ENCODE peak calls at places on chromosomes 6 and 20, in four cellular contexts. E is GM12878, B is HepG2, R is H1. C is an unnamed sample.

GRCh38 chr20:36959242-36959641 is 7.7 kb upstream of the SAMHD1 start:
- DNase-seq in E (no peak), B (no peak), R (no peak), C (no peak)

GRCh38 chr6:166301611-166302529 is 6.3 kb downstream of the PRR18 start:
- DNase-seq in E (no peak), B (peak; percentile 40), R (no peak), C (no peak)

GRCh38 chr6:130020106-130020851 is 1.9 kb downstream of the L3MBTL3 start:
- DNase-seq in E (no peak), B (no peak), R (no peak), C (peak; percentile 48)

GRCh38 chr20:44632103-44632752 is 19.3 kb downstream of the ADA start:
- DNase-seq in E (no peak), B (no peak), R (no peak), C (no peak)

GRCh38 chr20:38231786-38232130 is 28.8 kb downstream of the KIAA1755 start:
- DNase-seq in E (no peak), B (no peak), R (no peak), C (no peak)

GRCh38 chr6:90204327-90204726 is 92.3 kb downstream of the BACH2 start:
- DNase-seq in E (no peak), B (no peak), R (no peak), C (no peak)

GRCh38 chr6:73727114-73727513 is 31.1 kb downstream of the CD109 start:
- DNase-seq in E (no peak), B (no peak), R (no peak), C (no peak)

GRCh38 chr20:25508083-25508770 is 77.1 kb downstream of the NINL start:
- DNase-seq in E (no peak), B (peak; percentile 100), R (no peak), C (no peak)

GRCh38 chr6:43800746-43801488 is 30.9 kb downstream of the VEGFA start:
- DNase-seq in E (no peak), B (no peak), R (no peak), C (no peak)

GRCh38 chr20:39069976-39070375 is 107.8 kb downstream of the DHX35 start:
- DNase-seq in E (no peak), B (no peak), R (no peak), C (no peak)

GRCh38 chr6:106192824-106193223 is 106.7 kb downstream of the PRDM1 start:
- DNase-seq in E (no peak), B (no peak), R (no peak), C (peak; percentile 26)

GRCh38 chr6:10465633-10466499 is 51.0 kb upstream of the TFAP2A start:
- DNase-seq in E (no peak), B (peak; percentile 44), R (no peak), C (peak; percentile 66)

GRCh38 chr6:37283786-37284185 is 25.8 kb upstream of the TMEM217 start:
- DNase-seq in E (no peak), B (no peak), R (no peak), C (no peak)

GRCh38 chr20:44911264-44911921 is 1.5 kb downstream of the PABPC1L start:
- DNase-seq in E (no peak), B (peak; percentile 96), R (peak; percentile 80), C (peak; percentile 66)

GRCh38 chr20:7879883-7880282 is 60.4 kb downstream of the HAO1 start:
- DNase-seq in E (no peak), B (peak; percentile 31), R (no peak), C (no peak)

GRCh38 chr6:156741287-156742073 is 35.7 kb upstream of the ARID1B start:
- DNase-seq in E (no peak), B (no peak), R (no peak), C (no peak)

GRCh38 chr6:82980086-82980485 is 85.6 kb downstream of the UBE3D start:
- DNase-seq in E (no peak), B (no peak), R (no peak), C (no peak)

GRCh38 chr6:14466278-14466677 is 348.7 kb downstream of the CD83 start:
- DNase-seq in E (no peak), B (no peak), R (no peak), C (no peak)

GRCh38 chr6:89611666-89612065 is 26.9 kb downstream of the LYRM2 start:
- DNase-seq in E (no peak), B (no peak), R (no peak), C (no peak)

GRCh38 chr20:46108435-46108841 is 9.7 kb upstream of the CD40 start:
- DNase-seq in E (peak; percentile 93), B (no peak), R (no peak), C (no peak)

GRCh38 chr6:81759782-81760181 is 7.3 kb upstream of the TENT5A start:
- DNase-seq in E (no peak), B (no peak), R (no peak), C (no peak)

GRCh38 chr6:106469882-106470281 is 109.4 kb downstream of the CRYBG1 start:
- DNase-seq in E (no peak), B (no peak), R (no peak), C (no peak)

GRCh38 chr6:135087403-135087802 is 32.8 kb upstream of the HBS1L start:
- DNase-seq in E (no peak), B (peak; percentile 27), R (no peak), C (peak; percentile 26)

GRCh38 chr6:25413506-25413905 is 134.3 kb downstream of the CARMIL1 start:
- DNase-seq in E (no peak), B (no peak), R (no peak), C (no peak)

GRCh38 chr6:20137288-20137687 is 75.0 kb downstream of the MBOAT1 start:
- DNase-seq in E (no peak), B (no peak), R (no peak), C (no peak)

GRCh38 chr20:32510120-32510600 is 75.0 kb downstream of the NOL4L start:
- DNase-seq in E (no peak), B (no peak), R (no peak), C (no peak)

GRCh38 chr20:41001497-41001896 is 27.1 kb upstream of the TOP1 start:
- DNase-seq in E (no peak), B (no peak), R (no peak), C (no peak)

GRCh38 chr6:100475554-100476325 is 11.0 kb upstream of the SIM1 start:
- DNase-seq in E (peak; percentile 47), B (no peak), R (no peak), C (no peak)

GRCh38 chr6:121436966-121437756 is 1.7 kb downstream of the GJA1 start:
- DNase-seq in E (no peak), B (no peak), R (no peak), C (peak; percentile 56)

GRCh38 chr6:166097914-166098522 is 69.6 kb downstream of the TBXT start:
- DNase-seq in E (no peak), B (peak; percentile 29), R (peak; percentile 77), C (peak; percentile 89)

GRCh38 chr6:17584241-17584803 is 15.8 kb upstream of the FAM8A1 start:
- DNase-seq in E (no peak), B (peak; percentile 67), R (no peak), C (peak; percentile 59)

GRCh38 chr20:48986899-48987298 is 59.2 kb upstream of the CSE1L start:
- DNase-seq in E (no peak), B (peak; percentile 49), R (no peak), C (peak; percentile 14)

GRCh38 chr20:19211661-19212523 is 550 bp upstream of the SLC24A3 start:
- DNase-seq in E (no peak), B (no peak), R (no peak), C (no peak)

GRCh38 chr20:32961956-32962517 is 42.2 kb downstream of the SUN5 start:
- DNase-seq in E (no peak), B (no peak), R (no peak), C (peak; percentile 3)

DNA sequence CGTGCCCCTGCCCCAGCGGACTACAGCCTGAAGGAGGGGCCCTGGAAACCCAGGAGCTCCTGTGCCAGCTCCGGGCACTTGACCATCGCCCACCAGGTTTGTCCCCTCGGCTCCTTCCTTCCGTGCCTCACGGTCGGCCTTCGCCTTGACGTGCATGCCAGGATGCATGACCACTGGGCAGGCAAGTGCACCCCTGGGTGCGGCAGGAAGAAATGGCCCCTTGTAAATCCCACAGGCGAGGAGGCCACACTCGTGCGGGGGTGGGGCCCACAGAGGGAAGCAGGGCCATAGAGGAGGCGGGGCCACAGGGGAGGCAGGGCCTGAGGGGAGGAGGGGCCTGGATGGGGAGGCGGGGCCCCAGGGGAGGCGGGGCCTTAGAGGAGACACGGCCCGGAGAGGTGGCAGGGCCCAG is 81.7 kb downstream of the YTHDF1 start:
- DNase-seq in E (no peak), B (no peak), R (no peak), C (peak; percentile 61)
- TF ChIP-seq SP1 in E (no peak), B (no peak), R (no peak), C (no peak)

DNA sequence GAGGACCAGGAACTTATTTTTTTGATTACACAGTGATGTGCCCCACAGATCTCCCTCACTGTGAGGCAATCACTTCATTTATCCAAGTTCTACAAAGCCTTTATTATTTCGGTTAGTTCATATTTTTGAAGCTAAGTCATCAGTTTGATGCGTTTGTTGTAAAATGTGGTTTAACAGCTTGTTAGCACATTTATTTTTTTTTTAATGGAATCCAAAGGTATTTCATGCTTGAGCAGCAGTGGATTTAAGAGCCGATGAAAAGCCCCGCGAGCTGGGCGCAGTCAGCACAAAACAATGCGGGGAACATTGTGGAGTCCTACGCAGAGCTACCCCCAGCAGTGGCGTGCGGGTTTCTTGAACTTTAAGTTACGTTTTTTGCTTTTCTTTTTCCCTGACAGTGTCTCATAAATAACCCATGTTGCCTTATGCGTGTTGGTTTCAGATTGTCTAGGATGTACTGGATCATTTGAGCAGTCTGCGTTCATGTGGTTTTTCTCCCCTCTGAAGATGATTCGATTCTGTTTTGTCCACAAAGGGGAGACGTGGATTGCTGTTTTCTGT is 233.6 kb upstream of the BMP2 start:
- DNase-seq in E (no peak), B (no peak), R (no peak), C (no peak)
- TF ChIP-seq SUZ12 in E (no peak), B (no peak), R (no peak), C (no peak)

GRCh38 chr6:153130515-153131036 is 506 bp downstream of the RGS17 start:
- DNase-seq in E (no peak), B (no peak), R (no peak), C (no peak)
- TF ChIP-seq SP1 in E (no peak), B (no peak), R (no peak), C (no peak)

GRCh38 chr6:107587402-107587801 is 97.5 kb downstream of the SOBP start:
- DNase-seq in E (no peak), B (no peak), R (no peak), C (no peak)

GRCh38 chr6:107589199-107589598 is 99.3 kb downstream of the SOBP start:
- DNase-seq in E (no peak), B (no peak), R (no peak), C (no peak)

GRCh38 chr6:107590378-107590777 is 100.5 kb downstream of the SOBP start:
- DNase-seq in E (no peak), B (no peak), R (no peak), C (no peak)

GRCh38 chr6:107589934-107590333 is 100.0 kb downstream of the SOBP start:
- DNase-seq in E (no peak), B (no peak), R (no peak), C (no peak)

DNA sequence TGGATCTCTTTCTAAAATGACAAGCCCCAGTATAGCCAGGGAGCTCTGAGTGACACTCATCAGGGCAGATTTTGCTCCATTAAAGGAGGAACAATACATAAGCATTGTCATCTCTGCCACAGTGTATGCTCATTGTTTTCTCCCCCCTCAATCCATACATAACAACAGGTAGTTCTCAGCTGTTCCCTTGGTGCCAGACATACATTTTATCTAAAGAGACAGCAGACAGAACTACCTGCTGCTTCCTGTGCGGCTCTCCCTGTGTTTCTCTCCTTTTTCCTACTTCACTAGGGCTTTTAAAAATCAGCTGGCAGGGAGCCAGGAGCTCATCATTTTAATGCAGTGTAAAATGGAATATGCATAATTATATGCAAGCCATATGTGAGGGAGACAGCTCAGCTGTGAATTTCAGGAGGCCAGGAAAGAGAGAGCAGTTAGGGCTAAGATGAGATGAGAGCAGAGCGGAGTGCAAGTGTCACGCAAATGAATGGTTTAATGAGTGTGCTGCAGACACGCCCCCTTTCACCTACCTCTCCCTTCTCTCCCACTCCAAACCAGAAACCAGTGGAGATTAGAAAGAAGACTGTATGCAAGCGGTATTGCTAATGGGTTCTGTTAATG is 96.0 kb downstream of the SOBP start:
- DNase-seq in E (no peak), B (no peak), R (no peak), C (no peak)
- TF ChIP-seq SUZ12 in E (no peak), B (no peak), R (no peak), C (no peak)